ENCODE peak calls at places on chromosome 10, in ten cellular contexts. H, L, N, R, S, O, W, J, E and P are unnamed samples. For H3K27me3, the result is how much of the 10 kb centered on the place peaks cover.

GRCh38 chr10:22605168-22605567 is 109.2 kb downstream of the PIP4K2A start:
- DNase-seq in J (no peak), H (no peak), R (no peak), E (no peak), S (no peak), W (peak), N (no peak), O (no peak), L (no peak), P (no peak)

GRCh38 chr10:110843796-110844616 is 27.7 kb upstream of the PDCD4 start:
- DNase-seq in W (no peak), J (no peak), S (no peak), E (no peak), N (no peak), H (no peak), O (no peak), R (no peak), L (no peak), P (no peak)

GRCh38 chr10:25349520-25349919 is 174.7 kb downstream of the GPR158 start:
- DNase-seq in O (no peak), J (no peak), R (no peak), L (no peak), S (no peak), N (no peak), W (no peak), E (no peak), H (no peak), P (no peak)

GRCh38 chr10:113326160-113327111 is 226.4 kb upstream of the HABP2 start:
- DNase-seq in W (peak), E (no peak), L (no peak), S (peak), H (no peak), R (peak), J (no peak), N (peak), O (peak), P (peak)

GRCh38 chr10:1057106-1057657 is 997 bp downstream of the WDR37 start:
- DNase-seq in H (no peak), S (no peak), N (no peak), J (peak), R (no peak), W (no peak), O (no peak), E (no peak), L (no peak), P (peak)

GRCh38 chr10:29826801-29827200 is 192.0 kb upstream of the SVIL start:
- DNase-seq in N (no peak), J (no peak), E (no peak), L (no peak), H (no peak), O (no peak), R (no peak), S (no peak), W (no peak), P (no peak)

GRCh38 chr10:45253183-45253914 is 62.1 kb downstream of the OR13A1 start:
- DNase-seq in E (no peak), N (no peak), W (no peak), S (no peak), O (no peak), R (no peak), J (no peak), L (no peak), H (no peak), P (no peak)

GRCh38 chr10:119807960-119808697 is 64.5 kb downstream of the MCMBP start:
- DNase-seq in L (no peak), O (no peak), H (no peak), E (no peak), N (no peak), J (no peak), R (no peak), S (no peak), W (peak), P (no peak)

GRCh38 chr10:85557077-85557476 is 809.5 kb downstream of the GRID1 start:
- DNase-seq in S (no peak), R (no peak), W (peak), J (no peak), N (no peak), E (no peak), H (no peak), L (no peak), O (no peak), P (no peak)

GRCh38 chr10:112981553-112981952 is 31.5 kb downstream of the TCF7L2 start:
- DNase-seq in J (no peak), S (no peak), L (no peak), H (no peak), N (no peak), R (no peak), O (no peak), W (no peak), E (no peak), P (no peak)

GRCh38 chr10:88923525-88923924 is 29.0 kb downstream of the ACTA2 start:
- DNase-seq in R (no peak), E (no peak), S (no peak), N (no peak), H (no peak), L (no peak), W (peak), O (no peak), J (no peak), P (no peak)

GRCh38 chr10:15245530-15245929 is 77.0 kb upstream of the NMT2 start:
- DNase-seq in N (no peak), H (peak), R (peak), W (no peak), J (no peak), O (no peak), E (no peak), S (no peak), L (no peak), P (no peak)

GRCh38 chr10:55280696-55281095 is 479.7 kb upstream of the PCDH15 start:
- DNase-seq in O (no peak), R (no peak), L (no peak), N (no peak), J (no peak), W (no peak), S (no peak), H (no peak), E (no peak), P (no peak)

GRCh38 chr10:36281871-36282331 is 639.8 kb upstream of the FZD8 start:
- DNase-seq in J (no peak), R (no peak), E (no peak), H (no peak), L (no peak), W (no peak), O (no peak), N (peak), S (no peak), P (no peak)

GRCh38 chr10:123781324-123781900 is 110.2 kb downstream of the CPXM2 start:
- DNase-seq in W (no peak), L (no peak), J (no peak), N (no peak), O (no peak), H (no peak), S (no peak), E (no peak), R (no peak), P (no peak)

GRCh38 chr10:33215154-33215553 is 119.3 kb downstream of the NRP1 start:
- DNase-seq in W (no peak), O (no peak), N (no peak), S (no peak), H (no peak), R (no peak), L (no peak), J (no peak), E (no peak), P (no peak)

GRCh38 chr10:121262774-121263406 is 335.4 kb downstream of the FGFR2 start:
- DNase-seq in R (no peak), E (no peak), J (no peak), O (no peak), S (no peak), N (no peak), H (no peak), W (no peak), L (no peak), P (no peak)

GRCh38 chr10:69575164-69575722 is 2.0 kb upstream of the NEUROG3 start:
- DNase-seq in N (no peak), J (no peak), E (no peak), O (no peak), S (no peak), W (no peak), L (no peak), R (no peak), H (no peak), P (no peak)
- H3K27me3 ChIP-seq in N (half or more), J (half or more), E (half or more), O (under half), S (under half), W (half or more), L (under half), R (half or more), H (half or more), P (half or more)

GRCh38 chr10:8043569-8044306 is 10.8 kb upstream of the GATA3 start:
- DNase-seq in O (no peak), J (no peak), R (peak), E (no peak), W (no peak), S (no peak), N (no peak), L (no peak), H (peak), P (no peak)

GRCh38 chr10:8044331-8044907 is 10.1 kb upstream of the GATA3 start:
- DNase-seq in L (no peak), R (no peak), O (no peak), E (no peak), S (no peak), W (no peak), J (no peak), H (no peak), N (no peak), P (no peak)

GRCh38 chr10:8041284-8042031 is 13.0 kb upstream of the GATA3 start:
- DNase-seq in W (no peak), H (no peak), R (no peak), L (no peak), S (no peak), N (no peak), J (no peak), E (no peak), O (no peak), P (no peak)

GRCh38 chr10:8042032-8042863 is 12.2 kb upstream of the GATA3 start:
- DNase-seq in W (no peak), J (no peak), S (no peak), L (no peak), O (no peak), N (no peak), R (no peak), E (no peak), H (no peak), P (no peak)

DNA sequence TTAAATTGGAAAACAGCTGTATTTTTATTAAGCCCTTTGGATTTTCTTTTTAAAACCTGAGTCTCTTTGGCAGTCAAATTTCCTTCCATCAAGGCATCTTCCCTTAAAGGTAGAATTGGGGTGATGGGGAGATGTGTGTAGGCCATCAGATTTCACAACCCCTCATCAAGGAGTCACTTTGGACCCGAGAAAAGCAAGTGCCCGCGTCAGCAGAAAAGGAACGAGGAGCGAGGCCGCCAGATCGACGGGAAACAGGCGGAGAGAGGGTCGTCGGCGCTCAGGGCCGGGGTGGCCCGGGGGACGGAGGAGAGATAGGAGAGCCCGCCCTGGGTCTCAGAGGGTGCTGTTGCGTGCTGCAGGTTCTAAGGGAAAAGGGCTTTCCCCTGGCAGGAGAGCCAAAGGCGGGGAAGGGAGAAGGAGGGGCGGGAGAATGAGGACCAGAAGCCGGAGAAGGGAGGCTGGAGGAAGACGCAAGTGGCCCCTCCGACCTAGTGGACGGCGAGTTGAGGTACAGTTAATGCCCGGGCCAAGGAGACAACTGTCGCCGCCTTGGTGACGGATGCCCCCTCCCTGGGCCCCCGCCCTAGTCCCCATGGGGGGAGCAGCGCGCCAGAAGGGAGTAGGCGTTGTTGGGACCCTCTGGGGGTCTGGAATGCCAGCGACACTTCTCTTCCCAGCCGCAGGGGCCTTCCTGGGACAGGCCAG is 11.5 kb upstream of the GATA3 start:
- DNase-seq in N (no peak), H (no peak), R (peak), O (no peak), W (no peak), S (no peak), E (no peak), J (no peak), L (no peak), P (no peak)
- H3K27me3 ChIP-seq in N (half or more), H (half or more), R (half or more), O (under half), W (under half), S (under half), E (half or more), J (half or more), L (half or more), P (half or more)

DNA sequence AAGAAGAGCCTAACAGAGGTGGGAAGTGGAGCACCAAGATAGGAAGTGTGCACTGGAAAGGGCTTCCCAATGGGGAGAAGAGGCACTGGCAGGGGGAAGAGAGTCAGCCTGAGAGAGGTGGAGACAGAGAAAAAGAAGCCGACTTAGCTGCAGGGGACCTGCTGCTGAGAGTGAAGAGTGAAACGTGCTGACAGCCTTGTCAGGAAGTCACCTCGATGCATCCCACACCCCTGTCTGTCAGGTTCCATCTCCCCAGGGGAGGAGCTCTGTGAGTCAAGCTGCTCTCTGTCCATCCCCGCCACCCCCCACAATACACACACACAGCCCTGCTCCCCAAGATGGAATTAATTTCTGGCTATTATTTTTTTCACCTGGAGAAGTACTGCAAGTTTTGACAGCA is 14.0 kb downstream of the KAZALD1 start:
- DNase-seq in N (no peak), J (no peak), E (no peak), R (no peak), H (no peak), W (no peak), O (no peak), L (no peak), S (no peak), P (no peak)
- H3K27me3 ChIP-seq in N (under half), J (half or more), E (under half), R (under half), H (under half), W (under half), O (under half), L (under half), S (under half), P (under half)

GRCh38 chr10:8057636-8058273 is 3.3 kb downstream of the GATA3 start:
- DNase-seq in N (no peak), J (no peak), L (no peak), H (no peak), O (no peak), R (no peak), W (peak), E (no peak), S (no peak), P (no peak)
- H3K27me3 ChIP-seq in N (under half), J (half or more), L (under half), H (under half), O (under half), R (half or more), W (under half), E (half or more), S (under half), P (under half)

DNA sequence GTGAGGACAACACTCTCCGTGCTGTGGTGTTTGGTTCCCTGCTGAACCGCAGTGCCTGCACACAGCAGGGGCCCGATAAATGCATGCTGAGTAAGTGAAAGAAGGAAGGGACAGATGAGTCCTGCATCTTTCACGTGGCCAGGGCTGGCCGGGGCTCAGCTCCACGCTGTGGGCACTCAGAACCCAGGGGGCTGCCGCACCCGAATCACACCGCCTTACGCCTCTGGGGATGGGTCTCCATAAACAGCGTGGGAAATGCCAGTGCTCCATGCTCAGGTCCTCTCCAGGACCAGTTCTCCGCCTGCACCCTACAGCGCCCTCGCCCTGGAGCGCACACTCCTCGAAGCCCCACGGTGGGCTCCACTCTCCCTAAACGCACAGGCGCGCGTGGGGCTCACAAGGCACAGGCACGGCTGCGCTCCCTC is 38.1 kb downstream of the RASGEF1A start:
- DNase-seq in N (no peak), L (no peak), W (no peak), R (no peak), O (no peak), S (no peak), E (peak), H (no peak), J (peak), P (no peak)
- H3K27me3 ChIP-seq in N (under half), L (under half), W (under half), R (under half), O (under half), S (under half), E (under half), H (under half), J (half or more), P (under half)